ENCODE peak calls at places on chromosomes 4 and X, in four cellular contexts. P is stimulated activated CD8-positive, alpha-beta memory T cell treated with anti-CD3 and anti-CD28 coated beads, Interleukin-4, amount 100 ng/mL, for 24 hours; E is left colon; Z is spleen. D is an unnamed sample.

GRCh38 chrX:17521871-17522693 is 147.1 kb downstream of the NHS start:
- DNase-seq in E (peak; percentile 42), P (no peak), Z (no peak), D (no peak)

GRCh38 chr4:101660607-101661006 is 129.9 kb upstream of the BANK1 start:
- DNase-seq in E (no peak), P (no peak), Z (no peak), D (no peak)

GRCh38 chrX:97398030-97398551 is 514.4 kb downstream of the RPA4 start:
- DNase-seq in P (no peak), Z (no peak), E (no peak), D (no peak)

GRCh38 chr4:138312536-138312911 is 70.4 kb upstream of the SLC7A11 start:
- DNase-seq in P (no peak), Z (no peak), E (no peak), D (no peak)

GRCh38 chr4:53705151-53705764 is 114.0 kb upstream of the LNX1 start:
- DNase-seq in Z (no peak), E (no peak), P (no peak), D (no peak)

GRCh38 chr4:27886075-27886474 is 1025.4 kb downstream of the STIM2 start:
- DNase-seq in P (no peak), Z (no peak), E (no peak), D (no peak)

GRCh38 chr4:121380448-121381147 is at the start of gene QRFPR:
- DNase-seq in P (no peak), Z (peak; percentile 73), E (no peak), D (no peak)

GRCh38 chrX:47690175-47690574 is 31.2 kb upstream of the UXT start:
- DNase-seq in E (no peak), P (no peak), Z (peak; percentile 54), D (no peak)

GRCh38 chr4:10093801-10094552 is 22.6 kb downstream of the WDR1 start:
- DNase-seq in P (no peak), E (no peak), Z (no peak), D (no peak)

GRCh38 chr4:126850286-126850685 is 782.5 kb upstream of the INTU start:
- DNase-seq in E (no peak), Z (no peak), P (no peak), D (no peak)

GRCh38 chrX:68841251-68842049 is 12.6 kb downstream of the EFNB1 start:
- DNase-seq in P (no peak), E (peak; percentile 87), Z (no peak), D (no peak)

GRCh38 chr4:79308087-79308486 is 17.8 kb downstream of the NAA11 start:
- DNase-seq in E (no peak), P (no peak), Z (no peak), D (no peak)

GRCh38 chr4:149801416-149801815 is 14.2 kb downstream of the IQCM start:
- DNase-seq in E (no peak), Z (no peak), P (no peak), D (no peak)

GRCh38 chrX:134969726-134970125 is 21.1 kb upstream of the SMIM10 start:
- DNase-seq in Z (no peak), E (no peak), P (no peak), D (no peak)

GRCh38 chr4:8528713-8529112 is 51.5 kb upstream of the GPR78 start:
- DNase-seq in P (no peak), E (no peak), Z (no peak), D (no peak)

GRCh38 chr4:187603093-187603395 is 392.5 kb upstream of the ZFP42 start:
- DNase-seq in P (no peak), E (no peak), Z (no peak), D (no peak)

GRCh38 chrX:14802943-14803710 is 69.7 kb downstream of the FANCB start:
- DNase-seq in E (no peak), Z (no peak), P (no peak), D (no peak)

GRCh38 chrX:109740076-109740809 is 7.2 kb upstream of the ACSL4 start:
- DNase-seq in Z (no peak), E (no peak), P (no peak), D (peak; percentile 55)

GRCh38 chrX:154819771-154820341 is 14.6 kb upstream of the MPP1 start:
- DNase-seq in Z (no peak), E (no peak), P (no peak), D (no peak)

GRCh38 chrX:20059467-20060128 is 57.1 kb downstream of the MAP7D2 start:
- DNase-seq in Z (no peak), P (no peak), E (no peak), D (no peak)

GRCh38 chr4:29861307-29861706 is 858.9 kb upstream of the PCDH7 start:
- DNase-seq in P (no peak), E (no peak), Z (no peak), D (no peak)

GRCh38 chr4:182752158-182752910 is 164.9 kb downstream of the DCTD start:
- DNase-seq in Z (no peak), E (no peak), P (no peak), D (no peak)

GRCh38 chr4:113157086-113157857 is 107.8 kb downstream of the ANK2 start:
- DNase-seq in P (no peak), Z (no peak), E (no peak), D (no peak)

GRCh38 chrX:15298201-15298600 is 17.2 kb downstream of the ASB11 start:
- DNase-seq in P (no peak), Z (no peak), E (no peak), D (no peak)

GRCh38 chr4:8534129-8534528 is 46.1 kb upstream of the GPR78 start:
- DNase-seq in E (peak; percentile 19), P (no peak), Z (no peak), D (peak; percentile 82)

GRCh38 chrX:132023117-132023895 is at the start of gene STK26:
- DNase-seq in Z (peak; percentile 95), E (peak; percentile 78), P (peak; percentile 55), D (peak; percentile 62)

GRCh38 chr4:61200195-61200990 is at the start of gene ADGRL3:
- DNase-seq in Z (peak; percentile 71), E (peak; percentile 5), P (no peak), D (no peak)

GRCh38 chr4:1049591-1049905 is 38.1 kb downstream of the FGFRL1 start:
- DNase-seq in P (no peak), Z (peak; percentile 66), E (peak; percentile 6), D (no peak)

GRCh38 chrX:153609917-153610833 is 11.2 kb upstream of the CCNQ start:
- DNase-seq in Z (peak; percentile 93), E (peak; percentile 76), P (peak; percentile 66), D (peak; percentile 27)

GRCh38 chr4:104971458-104971857 is 175.2 kb upstream of the TET2 start:
- DNase-seq in P (no peak), Z (no peak), E (no peak), D (peak; percentile 38)

GRCh38 chr4:2843909-2844584 is 403 bp downstream of the ADD1 start:
- DNase-seq in P (no peak), Z (peak; percentile 90), E (peak; percentile 63), D (peak; percentile 53)

GRCh38 chr4:98688416-98689290 is 30.2 kb upstream of the TSPAN5 start:
- DNase-seq in E (no peak), Z (no peak), P (no peak), D (no peak)

D was measured in prostate gland.